ENCODE peak calls at places on chromosomes 5 and 9, in four cellular contexts. S, L, T and Z are unnamed samples.

GRCh38 chr5:119274024-119274766 is 81.6 kb upstream of the TNFAIP8 start:
- DNase-seq in S (no peak), L (peak), T (no peak), Z (no peak)

GRCh38 chr9:38142201-38142600 is 73.2 kb upstream of the SHB start:
- DNase-seq in T (no peak), S (no peak), L (peak), Z (no peak)

GRCh38 chr5:123344819-123345426 is 78.3 kb downstream of the CEP120 start:
- DNase-seq in S (no peak), L (peak), T (peak), Z (no peak)

GRCh38 chr9:89021154-89021803 is 30.0 kb downstream of the S1PR3 start:
- DNase-seq in T (peak), S (no peak), L (peak), Z (peak)

GRCh38 chr5:87141544-87141943 is 126.1 kb upstream of the RASA1 start:
- DNase-seq in L (no peak), T (no peak), S (no peak), Z (no peak)

GRCh38 chr9:91374939-91375338 is 13.2 kb upstream of the AUH start:
- DNase-seq in L (no peak), T (no peak), S (no peak), Z (no peak)

GRCh38 chr5:82820958-82821880 is 256.0 kb downstream of the TMEM167A start:
- DNase-seq in L (no peak), S (no peak), T (no peak), Z (no peak)

GRCh38 chr5:131635755-131636479 is 888 bp upstream of the RAPGEF6 start:
- DNase-seq in S (peak), L (peak), T (no peak), Z (no peak)

GRCh38 chr5:34483442-34484033 is 172.6 kb upstream of the RAI14 start:
- DNase-seq in T (no peak), L (no peak), S (no peak), Z (no peak)

GRCh38 chr5:90898330-90899013 is 339.9 kb downstream of the ADGRV1 start:
- DNase-seq in L (peak), T (no peak), S (no peak), Z (no peak)

GRCh38 chr5:108655750-108656450 is 91.8 kb upstream of the FER start:
- DNase-seq in L (peak), T (peak), S (no peak), Z (no peak)